ENCODE peak calls at places on chromosomes 13 and 19, in seven cellular contexts. One of them, this sample, is unnamed.
A peak's percentile ranks its signal among the peaks of the same experiment; 100 is the strongest.

GRCh38 chr13:40026174-40026585 is 370.7 kb downstream of the COG6 start:
- DNase-seq in tibial nerve: no peak
- DNase-seq in stimulated activated naive CD4-positive, alpha-beta T cell: no peak
- DNase-seq in C1 segment of cervical spinal cord: no peak
- DNase-seq in nephron progenitor cell: no peak
- DNase-seq in fibroblast of mammary gland: peak; percentile 42
- DNase-seq in T-helper 17 cell: no peak
- DNase-seq in this sample: peak; percentile 36

GRCh38 chr19:9362905-9363304 is at the start of gene ZNF177:
- DNase-seq in nephron progenitor cell: no peak
- DNase-seq in tibial nerve: no peak
- DNase-seq in stimulated activated naive CD4-positive, alpha-beta T cell: no peak
- DNase-seq in T-helper 17 cell: no peak
- DNase-seq in C1 segment of cervical spinal cord: no peak
- DNase-seq in fibroblast of mammary gland: no peak
- DNase-seq in this sample: peak; percentile 62

GRCh38 chr13:93244918-93245280 is 18.3 kb downstream of the GPC6 start:
- DNase-seq in tibial nerve: no peak
- DNase-seq in C1 segment of cervical spinal cord: no peak
- DNase-seq in T-helper 17 cell: no peak
- DNase-seq in nephron progenitor cell: no peak
- DNase-seq in stimulated activated naive CD4-positive, alpha-beta T cell: no peak
- DNase-seq in fibroblast of mammary gland: peak; percentile 74
- DNase-seq in this sample: no peak

GRCh38 chr19:48553676-48554384 is 1.9 kb downstream of the SULT2B1 start:
- DNase-seq in tibial nerve: no peak
- DNase-seq in stimulated activated naive CD4-positive, alpha-beta T cell: no peak
- DNase-seq in C1 segment of cervical spinal cord: no peak
- DNase-seq in T-helper 17 cell: no peak
- DNase-seq in nephron progenitor cell: peak; percentile 42
- DNase-seq in fibroblast of mammary gland: peak; percentile 87
- DNase-seq in this sample: peak; percentile 97

GRCh38 chr19:4991996-4992698 is 23.2 kb downstream of the KDM4B start:
- DNase-seq in fibroblast of mammary gland: no peak
- DNase-seq in tibial nerve: no peak
- DNase-seq in C1 segment of cervical spinal cord: no peak
- DNase-seq in nephron progenitor cell: no peak
- DNase-seq in stimulated activated naive CD4-positive, alpha-beta T cell: no peak
- DNase-seq in T-helper 17 cell: no peak
- DNase-seq in this sample: no peak

GRCh38 chr13:31896427-31896826 is 135.1 kb upstream of the FRY start:
- DNase-seq in nephron progenitor cell: no peak
- DNase-seq in C1 segment of cervical spinal cord: no peak
- DNase-seq in stimulated activated naive CD4-positive, alpha-beta T cell: no peak
- DNase-seq in tibial nerve: no peak
- DNase-seq in T-helper 17 cell: no peak
- DNase-seq in fibroblast of mammary gland: peak; percentile 92
- DNase-seq in this sample: peak; percentile 88

GRCh38 chr13:47121092-47121763 is 224.4 kb upstream of the HTR2A start:
- DNase-seq in C1 segment of cervical spinal cord: no peak
- DNase-seq in tibial nerve: no peak
- DNase-seq in stimulated activated naive CD4-positive, alpha-beta T cell: no peak
- DNase-seq in T-helper 17 cell: no peak
- DNase-seq in nephron progenitor cell: no peak
- DNase-seq in fibroblast of mammary gland: no peak
- DNase-seq in this sample: peak; percentile 18

GRCh38 chr13:42525035-42525504 is 48.9 kb upstream of the TNFSF11 start:
- DNase-seq in tibial nerve: no peak
- DNase-seq in T-helper 17 cell: no peak
- DNase-seq in stimulated activated naive CD4-positive, alpha-beta T cell: no peak
- DNase-seq in fibroblast of mammary gland: peak; percentile 72
- DNase-seq in nephron progenitor cell: no peak
- DNase-seq in C1 segment of cervical spinal cord: no peak
- DNase-seq in this sample: peak; percentile 77

GRCh38 chr13:79735228-79735627 is 254.3 kb downstream of the NDFIP2 start:
- DNase-seq in C1 segment of cervical spinal cord: no peak
- DNase-seq in T-helper 17 cell: no peak
- DNase-seq in tibial nerve: no peak
- DNase-seq in nephron progenitor cell: no peak
- DNase-seq in fibroblast of mammary gland: peak; percentile 53
- DNase-seq in stimulated activated naive CD4-positive, alpha-beta T cell: no peak
- DNase-seq in this sample: peak; percentile 28

GRCh38 chr13:111129465-111130110 is 14.5 kb downstream of the ARHGEF7 start:
- DNase-seq in nephron progenitor cell: no peak
- DNase-seq in C1 segment of cervical spinal cord: no peak
- DNase-seq in T-helper 17 cell: no peak
- DNase-seq in fibroblast of mammary gland: no peak
- DNase-seq in stimulated activated naive CD4-positive, alpha-beta T cell: no peak
- DNase-seq in tibial nerve: no peak
- DNase-seq in this sample: no peak

GRCh38 chr13:114140909-114141255 is 8.5 kb upstream of the RASA3 start:
- DNase-seq in stimulated activated naive CD4-positive, alpha-beta T cell: peak; percentile 31
- DNase-seq in fibroblast of mammary gland: no peak
- DNase-seq in C1 segment of cervical spinal cord: no peak
- DNase-seq in tibial nerve: no peak
- DNase-seq in nephron progenitor cell: no peak
- DNase-seq in T-helper 17 cell: no peak
- DNase-seq in this sample: no peak

GRCh38 chr19:17775245-17775927 is 19.6 kb upstream of the B3GNT3 start:
- DNase-seq in stimulated activated naive CD4-positive, alpha-beta T cell: peak; percentile 22
- DNase-seq in T-helper 17 cell: no peak
- DNase-seq in C1 segment of cervical spinal cord: no peak
- DNase-seq in fibroblast of mammary gland: peak; percentile 47
- DNase-seq in nephron progenitor cell: peak; percentile 86
- DNase-seq in tibial nerve: no peak
- DNase-seq in this sample: peak; percentile 57

GRCh38 chr13:42405665-42406390 is 133.9 kb downstream of the AKAP11 start:
- DNase-seq in nephron progenitor cell: no peak
- DNase-seq in fibroblast of mammary gland: peak; percentile 76
- DNase-seq in C1 segment of cervical spinal cord: no peak
- DNase-seq in tibial nerve: no peak
- DNase-seq in T-helper 17 cell: no peak
- DNase-seq in stimulated activated naive CD4-positive, alpha-beta T cell: no peak
- DNase-seq in this sample: peak; percentile 84

GRCh38 chr13:76976929-76977328 is 15.0 kb upstream of the CLN5 start:
- DNase-seq in stimulated activated naive CD4-positive, alpha-beta T cell: no peak
- DNase-seq in fibroblast of mammary gland: no peak
- DNase-seq in tibial nerve: no peak
- DNase-seq in C1 segment of cervical spinal cord: no peak
- DNase-seq in nephron progenitor cell: no peak
- DNase-seq in T-helper 17 cell: no peak
- DNase-seq in this sample: peak; percentile 29

GRCh38 chr13:59671853-59672252 is 491.9 kb downstream of the DIAPH3 start:
- DNase-seq in fibroblast of mammary gland: no peak
- DNase-seq in stimulated activated naive CD4-positive, alpha-beta T cell: no peak
- DNase-seq in nephron progenitor cell: no peak
- DNase-seq in T-helper 17 cell: no peak
- DNase-seq in C1 segment of cervical spinal cord: no peak
- DNase-seq in tibial nerve: no peak
- DNase-seq in this sample: no peak

GRCh38 chr13:43303040-43303729 is 279.8 kb downstream of the DNAJC15 start:
- DNase-seq in C1 segment of cervical spinal cord: no peak
- DNase-seq in stimulated activated naive CD4-positive, alpha-beta T cell: no peak
- DNase-seq in fibroblast of mammary gland: peak; percentile 61
- DNase-seq in nephron progenitor cell: peak; percentile 44
- DNase-seq in T-helper 17 cell: no peak
- DNase-seq in tibial nerve: no peak
- DNase-seq in this sample: peak; percentile 74

GRCh38 chr19:5665781-5666513 is 14.4 kb downstream of the MICOS13 start:
- DNase-seq in stimulated activated naive CD4-positive, alpha-beta T cell: no peak
- DNase-seq in nephron progenitor cell: no peak
- DNase-seq in C1 segment of cervical spinal cord: no peak
- DNase-seq in tibial nerve: no peak
- DNase-seq in fibroblast of mammary gland: peak; percentile 86
- DNase-seq in T-helper 17 cell: no peak
- DNase-seq in this sample: peak; percentile 45

GRCh38 chr13:69856331-69856730 is 251.3 kb upstream of the ATXN8OS start:
- DNase-seq in C1 segment of cervical spinal cord: no peak
- DNase-seq in fibroblast of mammary gland: no peak
- DNase-seq in nephron progenitor cell: no peak
- DNase-seq in tibial nerve: no peak
- DNase-seq in stimulated activated naive CD4-positive, alpha-beta T cell: no peak
- DNase-seq in T-helper 17 cell: no peak
- DNase-seq in this sample: no peak

GRCh38 chr13:96851856-96852255 is 142.4 kb downstream of the OXGR1 start:
- DNase-seq in fibroblast of mammary gland: no peak
- DNase-seq in C1 segment of cervical spinal cord: no peak
- DNase-seq in nephron progenitor cell: no peak
- DNase-seq in tibial nerve: no peak
- DNase-seq in stimulated activated naive CD4-positive, alpha-beta T cell: no peak
- DNase-seq in T-helper 17 cell: no peak
- DNase-seq in this sample: no peak

GRCh38 chr19:28213476-28214082 is 999.4 kb downstream of the UQCRFS1 start:
- DNase-seq in fibroblast of mammary gland: peak; percentile 42
- DNase-seq in T-helper 17 cell: no peak
- DNase-seq in stimulated activated naive CD4-positive, alpha-beta T cell: no peak
- DNase-seq in nephron progenitor cell: no peak
- DNase-seq in C1 segment of cervical spinal cord: no peak
- DNase-seq in tibial nerve: no peak
- DNase-seq in this sample: peak; percentile 67

GRCh38 chr19:55640043-55640576 is 692 bp upstream of the ZNF580 start:
- DNase-seq in C1 segment of cervical spinal cord: no peak
- DNase-seq in tibial nerve: no peak
- DNase-seq in fibroblast of mammary gland: peak; percentile 73
- DNase-seq in T-helper 17 cell: peak; percentile 66
- DNase-seq in stimulated activated naive CD4-positive, alpha-beta T cell: peak; percentile 70
- DNase-seq in nephron progenitor cell: no peak
- DNase-seq in this sample: peak; percentile 77

GRCh38 chr19:31676271-31677004 is 327.2 kb upstream of the TSHZ3 start:
- DNase-seq in T-helper 17 cell: no peak
- DNase-seq in tibial nerve: no peak
- DNase-seq in stimulated activated naive CD4-positive, alpha-beta T cell: no peak
- DNase-seq in nephron progenitor cell: no peak
- DNase-seq in C1 segment of cervical spinal cord: no peak
- DNase-seq in fibroblast of mammary gland: peak; percentile 1
- DNase-seq in this sample: peak; percentile 28

GRCh38 chr13:101845501-101846012 is 393.1 kb downstream of the ITGBL1 start:
- DNase-seq in fibroblast of mammary gland: peak; percentile 1
- DNase-seq in C1 segment of cervical spinal cord: no peak
- DNase-seq in T-helper 17 cell: no peak
- DNase-seq in nephron progenitor cell: no peak
- DNase-seq in tibial nerve: no peak
- DNase-seq in stimulated activated naive CD4-positive, alpha-beta T cell: no peak
- DNase-seq in this sample: peak; percentile 2

GRCh38 chr19:33712268-33712667 is 84.4 kb upstream of the KCTD15 start:
- DNase-seq in stimulated activated naive CD4-positive, alpha-beta T cell: no peak
- DNase-seq in C1 segment of cervical spinal cord: no peak
- DNase-seq in fibroblast of mammary gland: no peak
- DNase-seq in nephron progenitor cell: no peak
- DNase-seq in tibial nerve: no peak
- DNase-seq in T-helper 17 cell: no peak
- DNase-seq in this sample: no peak

GRCh38 chr19:2478756-2479555 is 3.0 kb downstream of the GADD45B start:
- DNase-seq in fibroblast of mammary gland: peak; percentile 77
- DNase-seq in nephron progenitor cell: peak; percentile 51
- DNase-seq in C1 segment of cervical spinal cord: no peak
- DNase-seq in stimulated activated naive CD4-positive, alpha-beta T cell: peak; percentile 70
- DNase-seq in tibial nerve: peak; percentile 53
- DNase-seq in T-helper 17 cell: peak; percentile 74
- DNase-seq in this sample: peak; percentile 81

GRCh38 chr19:30222428-30222873 is 149.7 kb upstream of the ZNF536 start:
- DNase-seq in stimulated activated naive CD4-positive, alpha-beta T cell: no peak
- DNase-seq in T-helper 17 cell: no peak
- DNase-seq in C1 segment of cervical spinal cord: no peak
- DNase-seq in tibial nerve: no peak
- DNase-seq in fibroblast of mammary gland: no peak
- DNase-seq in nephron progenitor cell: peak; percentile 77
- DNase-seq in this sample: no peak